ENCODE peak calls at places on chromosomes 2 and 18, in six cellular contexts. One of them, this sample, is unnamed.

GRCh38 chr2:69046221-69046662 is 33.3 kb downstream of the ANTXR1 start:
- DNase-seq in mesendoderm: peak
- DNase-seq in naive thymus-derived CD4-positive, alpha-beta T cell: no peak
- DNase-seq in Peyer's patch: no peak
- DNase-seq in CD8-positive, alpha-beta T cell: no peak
- DNase-seq in PC-3: peak
- DNase-seq in this sample: no peak

GRCh38 chr2:43648979-43649701 is 12.1 kb downstream of the PLEKHH2 start:
- DNase-seq in mesendoderm: peak
- DNase-seq in naive thymus-derived CD4-positive, alpha-beta T cell: no peak
- DNase-seq in Peyer's patch: no peak
- DNase-seq in CD8-positive, alpha-beta T cell: no peak
- DNase-seq in PC-3: no peak
- DNase-seq in this sample: no peak

GRCh38 chr2:37460866-37461229 is 116.4 kb downstream of the QPCT start:
- DNase-seq in mesendoderm: no peak
- DNase-seq in naive thymus-derived CD4-positive, alpha-beta T cell: no peak
- DNase-seq in Peyer's patch: no peak
- DNase-seq in CD8-positive, alpha-beta T cell: no peak
- DNase-seq in PC-3: no peak
- DNase-seq in this sample: no peak

GRCh38 chr2:60475311-60475830 is 78.1 kb downstream of the BCL11A start:
- DNase-seq in mesendoderm: no peak
- DNase-seq in naive thymus-derived CD4-positive, alpha-beta T cell: no peak
- DNase-seq in Peyer's patch: no peak
- DNase-seq in CD8-positive, alpha-beta T cell: no peak
- DNase-seq in PC-3: no peak
- DNase-seq in this sample: no peak

GRCh38 chr2:100733344-100734187 is 86.4 kb upstream of the NPAS2 start:
- DNase-seq in mesendoderm: peak
- DNase-seq in naive thymus-derived CD4-positive, alpha-beta T cell: no peak
- DNase-seq in Peyer's patch: no peak
- DNase-seq in CD8-positive, alpha-beta T cell: no peak
- DNase-seq in PC-3: peak
- DNase-seq in this sample: no peak

GRCh38 chr2:152730591-152731333 is 12.3 kb downstream of the ARL6IP6 start:
- DNase-seq in mesendoderm: no peak
- DNase-seq in naive thymus-derived CD4-positive, alpha-beta T cell: no peak
- DNase-seq in Peyer's patch: peak
- DNase-seq in CD8-positive, alpha-beta T cell: peak
- DNase-seq in PC-3: peak
- DNase-seq in this sample: no peak

GRCh38 chr2:40213071-40213470 is 238.8 kb downstream of the SLC8A1 start:
- DNase-seq in mesendoderm: peak
- DNase-seq in naive thymus-derived CD4-positive, alpha-beta T cell: no peak
- DNase-seq in Peyer's patch: no peak
- DNase-seq in CD8-positive, alpha-beta T cell: no peak
- DNase-seq in PC-3: peak
- DNase-seq in this sample: no peak

GRCh38 chr2:61157371-61158003 is 4.5 kb upstream of the C2orf74 start:
- DNase-seq in mesendoderm: no peak
- DNase-seq in naive thymus-derived CD4-positive, alpha-beta T cell: no peak
- DNase-seq in Peyer's patch: no peak
- DNase-seq in CD8-positive, alpha-beta T cell: no peak
- DNase-seq in PC-3: no peak
- DNase-seq in this sample: no peak

GRCh38 chr2:152646775-152647174 is 70.5 kb downstream of the PRPF40A start:
- DNase-seq in mesendoderm: peak
- DNase-seq in naive thymus-derived CD4-positive, alpha-beta T cell: no peak
- DNase-seq in Peyer's patch: no peak
- DNase-seq in CD8-positive, alpha-beta T cell: no peak
- DNase-seq in PC-3: peak
- DNase-seq in this sample: peak

GRCh38 chr18:2410688-2411087 is 160.6 kb downstream of the METTL4 start:
- DNase-seq in mesendoderm: peak
- DNase-seq in naive thymus-derived CD4-positive, alpha-beta T cell: no peak
- DNase-seq in Peyer's patch: no peak
- DNase-seq in CD8-positive, alpha-beta T cell: no peak
- DNase-seq in PC-3: peak
- DNase-seq in this sample: no peak

GRCh38 chr18:654601-655000 is 2.9 kb upstream of the TYMS start:
- DNase-seq in mesendoderm: no peak
- DNase-seq in naive thymus-derived CD4-positive, alpha-beta T cell: no peak
- DNase-seq in Peyer's patch: no peak
- DNase-seq in CD8-positive, alpha-beta T cell: no peak
- DNase-seq in PC-3: no peak
- DNase-seq in this sample: no peak

DNA sequence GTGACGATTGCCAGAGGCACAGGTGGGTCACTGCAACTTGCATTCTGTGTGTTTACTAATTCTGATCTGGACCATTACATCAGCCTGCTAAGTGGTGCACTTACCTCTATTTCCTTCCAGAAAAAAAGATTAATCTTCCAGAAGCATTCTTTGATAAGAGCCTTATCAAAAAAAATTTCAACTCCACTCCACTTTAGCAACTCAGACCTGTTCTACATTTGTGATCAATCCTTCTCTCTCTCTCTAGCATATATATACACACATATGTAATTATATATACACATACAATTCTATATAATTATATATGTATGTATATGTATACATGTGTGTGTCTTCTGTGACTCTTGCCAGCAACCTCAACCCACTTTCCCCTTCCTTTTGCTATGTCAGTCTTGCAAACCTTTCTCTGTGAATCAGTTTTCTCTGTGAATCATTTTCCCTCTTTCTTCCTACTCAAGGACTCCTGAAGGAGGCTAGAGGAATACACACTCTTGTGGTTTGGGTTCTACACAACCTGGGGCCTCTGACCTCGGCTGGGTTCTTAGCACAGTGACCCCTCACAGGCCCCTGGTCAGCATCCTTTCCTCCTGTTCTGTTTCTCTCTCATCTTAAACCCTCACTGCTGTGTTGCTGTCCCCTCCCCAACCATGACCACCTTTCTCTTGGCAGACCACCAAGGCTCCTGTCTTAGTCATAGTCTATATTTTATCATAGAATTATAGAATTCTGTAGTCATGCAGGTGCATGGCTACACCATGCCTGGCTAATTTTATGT is 130.4 kb upstream of the PELI1 start:
- DNase-seq in mesendoderm: no peak
- DNase-seq in naive thymus-derived CD4-positive, alpha-beta T cell: no peak
- DNase-seq in Peyer's patch: no peak
- DNase-seq in CD8-positive, alpha-beta T cell: no peak
- DNase-seq in PC-3: peak
- DNase-seq in this sample: no peak
- H3K27ac ChIP-seq in mesendoderm: peak
- H3K27ac ChIP-seq in naive thymus-derived CD4-positive, alpha-beta T cell: no peak
- H3K27ac ChIP-seq in Peyer's patch: peak
- H3K27ac ChIP-seq in CD8-positive, alpha-beta T cell: no peak
- H3K27ac ChIP-seq in PC-3: peak
- H3K27ac ChIP-seq in this sample: peak

DNA sequence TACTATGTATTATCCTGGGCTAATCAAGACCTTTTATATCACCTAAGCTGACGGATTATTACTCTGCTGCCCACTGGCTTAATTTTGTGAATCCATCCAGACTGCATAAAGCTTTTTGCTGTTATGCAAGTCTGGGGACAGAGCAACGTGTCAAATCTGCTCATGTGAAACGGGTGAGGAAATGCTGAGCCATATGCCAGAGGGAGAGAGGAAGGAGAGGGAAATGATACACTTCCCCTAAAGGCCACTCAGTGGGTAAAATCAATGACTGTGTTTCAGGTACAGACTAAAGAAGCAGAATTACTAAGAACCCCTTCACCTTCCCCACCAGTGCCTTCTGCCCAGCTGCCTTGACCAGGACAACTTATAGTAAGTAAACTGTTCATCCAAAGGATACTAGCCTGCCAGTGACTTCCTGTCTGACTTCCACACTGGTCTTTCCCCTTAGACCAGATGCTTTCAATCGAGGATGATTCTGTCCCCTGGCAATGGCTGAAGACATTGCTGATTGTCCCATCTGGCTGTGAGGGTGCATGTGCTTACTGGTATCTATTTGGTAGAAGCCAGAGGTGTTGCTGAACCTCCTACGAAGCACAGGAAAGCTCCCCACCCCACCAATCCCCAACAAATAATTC is 43.0 kb downstream of the STAT1 start:
- DNase-seq in mesendoderm: no peak
- DNase-seq in naive thymus-derived CD4-positive, alpha-beta T cell: no peak
- DNase-seq in Peyer's patch: no peak
- DNase-seq in CD8-positive, alpha-beta T cell: no peak
- DNase-seq in PC-3: no peak
- DNase-seq in this sample: no peak
- H3K27ac ChIP-seq in mesendoderm: no peak
- H3K27ac ChIP-seq in naive thymus-derived CD4-positive, alpha-beta T cell: peak
- H3K27ac ChIP-seq in Peyer's patch: no peak
- H3K27ac ChIP-seq in CD8-positive, alpha-beta T cell: no peak
- H3K27ac ChIP-seq in PC-3: no peak
- H3K27ac ChIP-seq in this sample: no peak

GRCh38 chr18:32383040-32383819 is 87.5 kb downstream of the GAREM1 start:
- DNase-seq in mesendoderm: no peak
- DNase-seq in naive thymus-derived CD4-positive, alpha-beta T cell: no peak
- DNase-seq in Peyer's patch: no peak
- DNase-seq in CD8-positive, alpha-beta T cell: no peak
- DNase-seq in PC-3: peak
- DNase-seq in this sample: peak
- H3K27ac ChIP-seq in mesendoderm: no peak
- H3K27ac ChIP-seq in naive thymus-derived CD4-positive, alpha-beta T cell: no peak
- H3K27ac ChIP-seq in Peyer's patch: peak
- H3K27ac ChIP-seq in CD8-positive, alpha-beta T cell: no peak
- H3K27ac ChIP-seq in PC-3: peak
- H3K27ac ChIP-seq in this sample: peak

GRCh38 chr2:3563521-3563976 is 5.4 kb upstream of the RNASEH1 start:
- DNase-seq in mesendoderm: no peak
- DNase-seq in naive thymus-derived CD4-positive, alpha-beta T cell: no peak
- DNase-seq in Peyer's patch: peak
- DNase-seq in CD8-positive, alpha-beta T cell: no peak
- DNase-seq in PC-3: no peak
- DNase-seq in this sample: no peak
- H3K27ac ChIP-seq in mesendoderm: no peak
- H3K27ac ChIP-seq in naive thymus-derived CD4-positive, alpha-beta T cell: no peak
- H3K27ac ChIP-seq in Peyer's patch: no peak
- H3K27ac ChIP-seq in CD8-positive, alpha-beta T cell: no peak
- H3K27ac ChIP-seq in PC-3: no peak
- H3K27ac ChIP-seq in this sample: no peak

DNA sequence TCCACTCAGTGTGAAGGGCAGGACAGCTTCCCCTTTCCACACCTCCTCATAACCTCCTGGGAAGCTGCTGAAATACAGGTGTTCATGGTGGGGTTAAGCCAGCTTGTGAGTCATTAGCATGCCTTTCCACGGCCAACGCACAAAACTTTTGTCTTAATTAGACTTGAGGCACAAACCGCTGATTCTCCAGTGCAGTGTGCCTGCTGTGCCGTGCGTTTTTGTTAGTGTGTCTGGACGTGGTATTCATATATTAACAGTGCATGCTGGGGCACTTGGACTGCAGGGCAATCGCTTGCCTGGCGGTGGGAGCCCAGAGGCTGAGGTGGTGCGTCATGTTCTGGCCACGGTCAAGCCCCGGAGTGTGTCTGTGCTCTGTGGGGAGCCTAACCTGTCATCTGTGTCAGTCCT is 156.2 kb downstream of the SH3RF3 start:
- DNase-seq in mesendoderm: no peak
- DNase-seq in naive thymus-derived CD4-positive, alpha-beta T cell: no peak
- DNase-seq in Peyer's patch: no peak
- DNase-seq in CD8-positive, alpha-beta T cell: no peak
- DNase-seq in PC-3: no peak
- DNase-seq in this sample: no peak
- H3K27ac ChIP-seq in mesendoderm: no peak
- H3K27ac ChIP-seq in naive thymus-derived CD4-positive, alpha-beta T cell: no peak
- H3K27ac ChIP-seq in Peyer's patch: no peak
- H3K27ac ChIP-seq in CD8-positive, alpha-beta T cell: no peak
- H3K27ac ChIP-seq in PC-3: no peak
- H3K27ac ChIP-seq in this sample: no peak